ENCODE peak calls at places on chromosomes 16 and 17, in six cellular contexts. R is D721Med, L is posterior vena cava, C is substantia nigra, M is retina, P is AG04450. U is an unnamed sample.

GRCh38 chr16:4015991-4016325 is 100.3 kb downstream of the ADCY9 start:
- DNase-seq in R (no peak), L (no peak), C (no peak), M (no peak), P (no peak), U (no peak)

GRCh38 chr16:5017678-5017969 is 16.1 kb downstream of the NAGPA start:
- DNase-seq in R (no peak), L (no peak), C (no peak), M (no peak), P (no peak), U (no peak)

GRCh38 chr17:17401271-17401781 is 75.5 kb upstream of the MED9 start:
- DNase-seq in R (no peak), L (no peak), C (peak; percentile 34), M (no peak), P (no peak), U (peak; percentile 26)

GRCh38 chr17:32495347-32496253 is 8.8 kb downstream of the CDK5R1 start:
- DNase-seq in R (no peak), L (peak; percentile 82), C (peak; percentile 58), M (no peak), P (no peak), U (no peak)

GRCh38 chr17:50183439-50184001 is 17.7 kb downstream of the SGCA start:
- DNase-seq in R (no peak), L (no peak), C (no peak), M (no peak), P (no peak), U (peak; percentile 22)

GRCh38 chr17:40340880-40341807 is 23.4 kb downstream of the GJD3 start:
- DNase-seq in R (no peak), L (peak; percentile 99), C (peak; percentile 70), M (peak; percentile 91), P (no peak), U (no peak)

GRCh38 chr16:66742409-66742808 is 9.0 kb downstream of the DYNC1LI2 start:
- DNase-seq in R (no peak), L (no peak), C (no peak), M (no peak), P (no peak), U (no peak)

GRCh38 chr16:23508589-23509440 is 1.5 kb downstream of the GGA2 start:
- DNase-seq in R (no peak), L (peak; percentile 62), C (no peak), M (peak; percentile 71), P (no peak), U (no peak)

GRCh38 chr17:218711-219110 is 37.3 kb upstream of the DOC2B start:
- DNase-seq in R (no peak), L (peak; percentile 34), C (no peak), M (no peak), P (no peak), U (no peak)

GRCh38 chr17:58270476-58271290 is 10.1 kb downstream of the MPO start:
- DNase-seq in R (no peak), L (peak; percentile 63), C (no peak), M (no peak), P (no peak), U (no peak)

GRCh38 chr17:1644493-1645206 is 882 bp downstream of the SCARF1 start:
- DNase-seq in R (no peak), L (no peak), C (no peak), M (no peak), P (no peak), U (no peak)

GRCh38 chr16:86078121-86078600 is 179.2 kb downstream of the IRF8 start:
- DNase-seq in R (no peak), L (peak; percentile 92), C (no peak), M (no peak), P (no peak), U (no peak)

U was measured in GDM1.